ENCODE peak calls at places on chromosome 1, in five cellular contexts. H is HCT116, J is K562, C is GM12878, K is HepG2. U is an unnamed sample.

GRCh38 chr1:107785506-107786213 is 179.3 kb downstream of the VAV3 start:
- DNase-seq in H (no peak), J (no peak), C (no peak), K (no peak), U (peak; percentile 5)

GRCh38 chr1:25819496-25820246 is at the start of gene MTFR1L:
- DNase-seq in H (peak; percentile 39), J (peak; percentile 98), C (peak; percentile 66), K (peak; percentile 83), U (peak; percentile 90)

GRCh38 chr1:97461782-97462181 is 459.1 kb downstream of the DPYD start:
- DNase-seq in H (no peak), J (no peak), C (peak; percentile 59), K (no peak), U (peak; percentile 1)

GRCh38 chr1:57489342-57490036 is 65.6 kb upstream of the DAB1 start:
- DNase-seq in H (no peak), J (no peak), C (no peak), K (no peak), U (no peak)

GRCh38 chr1:203744008-203744972 is 20.7 kb upstream of the LAX1 start:
- DNase-seq in H (no peak), J (no peak), C (no peak), K (no peak), U (no peak)

GRCh38 chr1:208374391-208374941 is 130.3 kb upstream of the PLXNA2 start:
- DNase-seq in H (no peak), J (peak; percentile 5), C (no peak), K (no peak), U (no peak)

GRCh38 chr1:67838180-67838912 is 5.1 kb upstream of the GNG12 start:
- DNase-seq in H (no peak), J (no peak), C (no peak), K (no peak), U (no peak)

GRCh38 chr1:10776206-10776905 is 20.1 kb downstream of the CASZ1 start:
- DNase-seq in H (no peak), J (no peak), C (no peak), K (no peak), U (peak; percentile 89)

GRCh38 chr1:32275424-32275823 is 16.5 kb upstream of the HDAC1 start:
- DNase-seq in H (no peak), J (no peak), C (no peak), K (no peak), U (peak; percentile 65)

GRCh38 chr1:2821970-2822620 is 20.6 kb upstream of the TTC34 start:
- DNase-seq in H (no peak), J (peak; percentile 34), C (no peak), K (no peak), U (peak; percentile 64)

GRCh38 chr1:152436593-152437338 is 22.7 kb upstream of the CRNN start:
- DNase-seq in H (no peak), J (no peak), C (no peak), K (no peak), U (no peak)

GRCh38 chr1:22681564-22682276 is 28.7 kb downstream of the C1QB start:
- DNase-seq in H (no peak), J (peak; percentile 12), C (no peak), K (no peak), U (no peak)

GRCh38 chr1:111690306-111690617 is 48.9 kb downstream of the INKA2 start:
- DNase-seq in H (no peak), J (no peak), C (no peak), K (no peak), U (no peak)

GRCh38 chr1:42970143-42970542 is 11.5 kb upstream of the SLC2A1 start:
- DNase-seq in H (no peak), J (peak; percentile 38), C (no peak), K (no peak), U (no peak)

GRCh38 chr1:161962094-161962887 is 61.4 kb downstream of the OLFML2B start:
- DNase-seq in H (peak; percentile 7), J (no peak), C (peak; percentile 70), K (no peak), U (no peak)

GRCh38 chr1:14366361-14367018 is 232.0 kb upstream of the KAZN start:
- DNase-seq in H (no peak), J (no peak), C (no peak), K (no peak), U (peak; percentile 4)

GRCh38 chr1:75582725-75583261 is 28.1 kb downstream of the SLC44A5 start:
- DNase-seq in H (no peak), J (no peak), C (no peak), K (no peak), U (no peak)

GRCh38 chr1:75575837-75576236 is 35.1 kb downstream of the SLC44A5 start:
- DNase-seq in H (no peak), J (no peak), C (no peak), K (no peak), U (no peak)

GRCh38 chr1:75579046-75579445 is 31.9 kb downstream of the SLC44A5 start:
- DNase-seq in H (no peak), J (no peak), C (no peak), K (no peak), U (no peak)
- TF ChIP-seq JUND in H (no peak), J (no peak), C (no peak), K (no peak), U (no peak)

DNA sequence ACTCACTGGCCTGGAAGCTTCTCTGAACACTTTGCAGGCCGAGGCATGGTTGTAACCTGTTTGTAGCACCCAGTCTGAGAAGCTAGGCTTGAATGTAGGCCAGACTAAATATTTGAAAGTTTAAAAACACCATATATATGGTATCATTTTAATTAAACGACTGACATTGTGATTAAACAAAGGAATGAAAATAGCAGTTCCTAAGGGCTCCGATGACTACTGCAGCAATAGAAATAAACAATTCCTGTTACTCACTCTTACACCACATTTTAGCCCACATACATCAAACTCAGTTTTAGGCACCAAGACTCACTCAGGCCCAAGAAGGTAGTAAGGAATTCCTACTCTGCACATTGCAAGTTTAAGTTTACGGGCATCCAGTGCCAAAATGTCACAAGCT is 281.2 kb downstream of the AKT3 start:
- DNase-seq in H (no peak), J (no peak), C (no peak), K (no peak), U (no peak)
- TF ChIP-seq JUND in H (no peak), J (no peak), C (no peak), K (no peak), U (no peak)

DNA sequence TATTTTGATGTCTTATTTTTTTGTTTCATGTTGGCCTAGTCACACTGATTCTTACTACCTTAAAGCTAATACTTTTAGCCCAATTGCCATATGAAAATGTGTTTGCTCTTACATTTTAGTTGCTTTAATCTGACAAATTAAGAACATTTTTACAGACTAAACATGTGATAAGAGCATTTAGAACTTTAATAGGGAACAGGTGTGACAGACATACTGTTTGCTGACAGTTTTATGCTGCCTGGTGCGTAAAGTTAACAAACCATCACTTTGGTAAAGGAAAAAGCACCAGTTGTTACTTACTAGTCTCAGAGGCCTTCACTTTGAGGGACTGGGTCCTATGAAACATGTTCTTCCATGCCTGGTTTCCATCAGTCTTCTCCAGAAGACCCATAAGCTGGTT is 14.7 kb downstream of the CMPK1 start:
- DNase-seq in H (no peak), J (no peak), C (no peak), K (no peak), U (no peak)
- TF ChIP-seq JUND in H (no peak), J (no peak), C (no peak), K (no peak), U (no peak)

GRCh38 chr1:145993618-145994390 is 2.6 kb downstream of the TXNIP start:
- DNase-seq in H (no peak), J (no peak), C (no peak), K (no peak), U (no peak)

GRCh38 chr1:145995964-145996432 is 381 bp downstream of the TXNIP start:
- DNase-seq in H (no peak), J (peak; percentile 66), C (no peak), K (no peak), U (no peak)

GRCh38 chr1:145992958-145993617 is 3.3 kb downstream of the TXNIP start:
- DNase-seq in H (no peak), J (no peak), C (no peak), K (no peak), U (no peak)

GRCh38 chr1:145995148-145995851 is 1.1 kb downstream of the TXNIP start:
- DNase-seq in H (no peak), J (no peak), C (no peak), K (no peak), U (no peak)

DNA sequence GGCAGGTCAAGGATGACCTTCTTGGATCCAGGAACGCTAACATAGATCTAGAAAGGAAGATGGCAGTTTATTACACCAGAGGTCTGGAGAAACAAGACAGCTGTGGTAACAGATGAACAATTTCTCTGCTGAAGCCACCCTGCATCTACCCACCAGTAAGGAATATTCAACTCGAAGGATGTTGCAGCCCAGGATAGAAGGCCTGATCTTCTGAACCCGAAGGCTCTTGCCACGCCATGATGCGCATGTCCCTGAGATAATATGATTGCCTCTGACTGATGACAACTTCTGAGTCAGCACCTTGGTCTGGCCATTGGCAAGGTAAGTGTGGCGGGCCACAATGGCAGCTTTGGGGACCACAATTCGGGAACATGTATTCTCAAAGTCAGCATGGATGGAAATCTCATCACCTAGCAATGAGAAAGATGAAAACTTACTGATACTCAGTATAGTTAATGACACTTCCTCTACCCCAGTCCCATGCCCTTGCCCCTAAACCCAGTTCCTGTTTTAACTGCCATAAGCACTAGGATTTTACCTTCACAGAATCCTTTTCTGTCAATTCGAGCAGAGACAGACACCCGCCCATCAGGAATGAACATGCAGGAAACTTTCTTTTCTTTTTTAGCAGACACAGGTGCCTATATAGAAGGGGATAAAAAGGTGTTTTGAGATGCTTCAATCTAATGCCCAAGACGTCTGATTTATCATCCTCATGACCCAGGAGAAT is 1.8 kb downstream of the TXNIP start:
- DNase-seq in H (no peak), J (peak; percentile 67), C (no peak), K (no peak), U (no peak)
- TF ChIP-seq JUND in H (no peak), J (peak; percentile 35), C (no peak), K (no peak), U (no peak)